ENCODE peak calls at places on chromosome 20, in eight cellular contexts. X, W, S, V, G, C, P and A are unnamed samples.

GRCh38 chr20:24990810-24991252 is 1.7 kb downstream of the APMAP start:
- DNase-seq in X (no peak), W (no peak), S (no peak), V (no peak), G (no peak), C (no peak), P (no peak), A (no peak)

GRCh38 chr20:13430346-13431002 is 208.3 kb downstream of the TASP1 start:
- DNase-seq in X (no peak), W (no peak), S (no peak), V (no peak), G (peak; percentile 17), C (no peak), P (no peak), A (no peak)

GRCh38 chr20:25057234-25058050 is 497 bp downstream of the ACSS1 start:
- DNase-seq in X (peak; percentile 55), W (no peak), S (peak; percentile 93), V (peak; percentile 83), G (no peak), C (no peak), P (no peak), A (peak; percentile 91)

GRCh38 chr20:51500311-51500710 is 42.2 kb downstream of the NFATC2 start:
- DNase-seq in X (no peak), W (no peak), S (no peak), V (no peak), G (peak; percentile 37), C (peak; percentile 23), P (no peak), A (no peak)

GRCh38 chr20:32527052-32527446 is 58.1 kb downstream of the NOL4L start:
- DNase-seq in X (no peak), W (no peak), S (no peak), V (no peak), G (no peak), C (no peak), P (no peak), A (no peak)

GRCh38 chr20:32506721-32507120 is 78.4 kb downstream of the NOL4L start:
- DNase-seq in X (no peak), W (no peak), S (no peak), V (no peak), G (no peak), C (peak; percentile 66), P (no peak), A (no peak)

GRCh38 chr20:24686156-24686555 is 216.7 kb downstream of the SYNDIG1 start:
- DNase-seq in X (no peak), W (no peak), S (peak; percentile 21), V (no peak), G (no peak), C (peak; percentile 7), P (no peak), A (peak; percentile 13)

GRCh38 chr20:56924976-56925695 is 296.0 kb downstream of the TFAP2C start:
- DNase-seq in X (no peak), W (no peak), S (no peak), V (no peak), G (no peak), C (no peak), P (no peak), A (no peak)

GRCh38 chr20:19940945-19941590 is 76.1 kb upstream of the NAA20 start:
- DNase-seq in X (no peak), W (no peak), S (no peak), V (no peak), G (no peak), C (no peak), P (no peak), A (no peak)

GRCh38 chr20:38890497-38890818 is 35.8 kb upstream of the FAM83D start:
- DNase-seq in X (no peak), W (no peak), S (no peak), V (no peak), G (no peak), C (no peak), P (no peak), A (no peak)
- H3K27ac ChIP-seq in X (no peak overlapping the region), W (no peak overlapping the region), S (no peak overlapping the region), V (no peak overlapping the region), G (peak overlapping the region; percentile 91), C (no peak overlapping the region), P (no peak overlapping the region), A (no peak overlapping the region)

DNA sequence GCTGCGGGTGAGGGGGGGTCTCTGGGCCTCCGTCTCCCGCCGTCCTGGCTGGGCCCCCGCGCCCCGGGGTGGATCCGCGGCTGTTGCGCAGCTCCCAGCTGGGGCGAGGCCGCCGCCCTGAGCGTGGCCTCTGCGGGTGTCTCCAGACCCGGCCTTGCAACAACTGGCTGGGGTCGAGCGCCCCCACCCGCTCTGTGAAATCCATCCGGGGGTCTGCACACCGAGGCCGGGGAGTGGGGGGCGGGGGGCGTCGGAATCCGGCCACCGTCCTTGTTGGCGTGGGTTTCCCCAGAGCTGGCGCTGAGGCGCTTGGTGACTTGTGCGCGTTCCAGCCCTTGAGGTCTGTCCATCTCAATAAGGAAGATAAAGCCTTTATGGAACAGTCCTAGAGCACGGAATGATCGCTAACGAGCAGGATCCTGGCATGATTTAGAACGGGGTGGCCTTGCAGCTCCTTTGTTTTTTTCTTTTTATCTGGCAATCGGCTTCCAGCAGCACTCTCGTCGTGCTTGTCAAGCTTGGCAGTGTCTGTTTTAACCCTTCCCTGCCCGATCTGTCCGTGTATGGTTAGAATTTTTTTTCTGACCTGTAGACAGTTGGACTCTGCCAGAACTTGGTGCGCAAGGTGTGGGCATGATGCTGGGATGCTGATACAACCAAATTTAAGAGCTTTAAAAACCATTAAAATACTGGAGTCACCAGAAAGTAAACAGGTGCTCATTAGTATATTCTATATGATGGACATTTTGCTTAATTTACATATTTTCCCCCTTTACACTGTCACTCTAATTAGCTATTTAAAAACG is 675 bp downstream of the DSTN start:
- DNase-seq in X (peak; percentile 55), W (no peak), S (peak; percentile 83), V (peak; percentile 37), G (no peak), C (no peak), P (no peak), A (peak; percentile 59)
- TF ChIP-seq CTCF in X (peak; percentile 8), W (no peak), S (no peak), V (no peak), G (no peak), C (peak; percentile 27), P (no peak), A (peak; percentile 10)

DNA sequence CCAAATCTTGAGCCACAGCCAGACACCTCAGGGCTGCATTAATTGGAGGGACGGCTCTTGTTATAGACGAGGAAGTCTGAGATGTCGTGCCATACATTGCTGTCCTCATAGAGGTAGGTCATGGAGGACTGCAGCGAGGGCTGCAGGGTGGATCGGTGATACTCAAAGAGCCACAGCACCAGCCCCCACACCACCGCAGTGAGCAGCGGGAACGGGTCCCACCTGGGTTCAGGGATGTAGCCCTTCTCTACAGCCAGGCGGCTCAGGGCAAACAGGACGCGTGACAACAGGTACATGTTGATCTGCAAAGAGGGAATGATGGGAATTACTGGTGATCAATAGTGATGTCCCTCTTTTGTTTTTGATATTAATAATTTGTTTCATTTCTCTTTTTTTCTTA is 12.4 kb downstream of the PXMP4 start:
- DNase-seq in X (no peak), W (no peak), S (no peak), V (no peak), G (no peak), C (no peak), P (no peak), A (no peak)
- H3K27ac ChIP-seq in X (no peak overlapping the region), W (no peak overlapping the region), S (no peak overlapping the region), V (no peak overlapping the region), G (no peak overlapping the region), C (no peak overlapping the region), P (no peak overlapping the region), A (no peak overlapping the region)

GRCh38 chr20:60283281-60283680 is 325.1 kb downstream of the CDH26 start:
- DNase-seq in X (no peak), W (no peak), S (no peak), V (no peak), G (no peak), C (no peak), P (no peak), A (no peak)
- TF ChIP-seq CTCF in X (no peak), W (no peak), S (no peak), V (no peak), G (no peak), C (no peak), P (no peak), A (no peak)